ENCODE peak calls at places on chromosomes 1 and 21, in five cellular contexts. S is H9, F is colonic mucosa, B is NT2/D1, Z is IMR-90. M is an unnamed sample.

GRCh38 chr1:85607126-85607912 is 26.8 kb downstream of the CCN1 start:
- DNase-seq in S (peak; percentile 97), F (no peak), B (peak; percentile 95), Z (peak; percentile 100), M (no peak)

GRCh38 chr1:21200767-21201166 is 24.1 kb upstream of the EIF4G3 start:
- DNase-seq in S (no peak), F (no peak), B (no peak), Z (peak; percentile 62), M (no peak)

GRCh38 chr21:32516729-32517649 is 68.3 kb downstream of the TCP10L start:
- DNase-seq in S (no peak), F (no peak), B (no peak), Z (peak; percentile 99), M (no peak)

GRCh38 chr1:77438239-77438913 is 156.6 kb downstream of the AK5 start:
- DNase-seq in S (no peak), F (no peak), B (no peak), Z (peak; percentile 79), M (no peak)

GRCh38 chr21:33878824-33879223 is 36.8 kb downstream of the ATP5PO start:
- DNase-seq in S (no peak), F (no peak), B (no peak), Z (no peak), M (no peak)

GRCh38 chr1:156726549-156727226 is 1.6 kb upstream of the METTL25B start:
- DNase-seq in S (peak; percentile 71), F (peak; percentile 79), B (no peak), Z (peak; percentile 66), M (no peak)

GRCh38 chr1:110408488-110408887 is 994 bp upstream of the LAMTOR5 start:
- DNase-seq in S (no peak), F (no peak), B (no peak), Z (no peak), M (no peak)

GRCh38 chr1:234231061-234231892 is 142.0 kb upstream of the COA6 start:
- DNase-seq in S (peak; percentile 86), F (no peak), B (no peak), Z (no peak), M (no peak)

GRCh38 chr1:220803401-220804201 is 16.9 kb downstream of the MTARC1 start:
- DNase-seq in S (no peak), F (peak; percentile 40), B (no peak), Z (peak; percentile 36), M (no peak)

GRCh38 chr1:86516366-86516765 is 30.5 kb upstream of the CLCA4 start:
- DNase-seq in S (no peak), F (no peak), B (no peak), Z (no peak), M (no peak)

GRCh38 chr1:176785046-176785445 is 322.1 kb downstream of the PAPPA2 start:
- DNase-seq in S (no peak), F (no peak), B (no peak), Z (no peak), M (no peak)

GRCh38 chr1:21520899-21521716 is 11.9 kb downstream of the ALPL start:
- DNase-seq in S (no peak), F (no peak), B (no peak), Z (peak; percentile 71), M (no peak)

GRCh38 chr1:3468236-3469103 is 14.0 kb downstream of the ARHGEF16 start:
- DNase-seq in S (no peak), F (no peak), B (no peak), Z (no peak), M (no peak)

GRCh38 chr1:76942549-76942948 is 75.3 kb downstream of the ST6GALNAC5 start:
- DNase-seq in S (no peak), F (no peak), B (no peak), Z (peak; percentile 76), M (no peak)

GRCh38 chr1:47805020-47805419 is 192.2 kb downstream of the TRABD2B start:
- DNase-seq in S (no peak), F (no peak), B (no peak), Z (no peak), M (no peak)

GRCh38 chr1:201488817-201489581 is 17.9 kb downstream of the CSRP1 start:
- DNase-seq in S (no peak), F (no peak), B (no peak), Z (peak; percentile 96), M (no peak)

GRCh38 chr1:180860535-180860934 is 52.2 kb upstream of the KIAA1614 start:
- DNase-seq in S (no peak), F (no peak), B (no peak), Z (no peak), M (no peak)

GRCh38 chr21:32137266-32137665 is 141.6 kb downstream of the MIS18A start:
- DNase-seq in S (no peak), F (no peak), B (no peak), Z (no peak), M (peak; percentile 10)

GRCh38 chr1:67942269-67942668 is 108.2 kb downstream of the DIRAS3 start:
- DNase-seq in S (no peak), F (no peak), B (no peak), Z (peak; percentile 22), M (no peak)

GRCh38 chr1:214439352-214440119 is 111.9 kb downstream of the PTPN14 start:
- DNase-seq in S (peak; percentile 49), F (peak; percentile 45), B (no peak), Z (peak; percentile 97), M (no peak)

GRCh38 chr1:241896670-241896962 is 48.6 kb downstream of the EXO1 start:
- DNase-seq in S (no peak), F (no peak), B (no peak), Z (no peak), M (no peak)

GRCh38 chr1:21337010-21337437 is 46.8 kb upstream of the ECE1 start:
- DNase-seq in S (no peak), F (no peak), B (no peak), Z (no peak), M (no peak)

GRCh38 chr1:52842643-52843310 is at the start of gene ZYG11A:
- DNase-seq in S (peak; percentile 90), F (peak; percentile 50), B (peak; percentile 87), Z (peak; percentile 77), M (no peak)

DNA sequence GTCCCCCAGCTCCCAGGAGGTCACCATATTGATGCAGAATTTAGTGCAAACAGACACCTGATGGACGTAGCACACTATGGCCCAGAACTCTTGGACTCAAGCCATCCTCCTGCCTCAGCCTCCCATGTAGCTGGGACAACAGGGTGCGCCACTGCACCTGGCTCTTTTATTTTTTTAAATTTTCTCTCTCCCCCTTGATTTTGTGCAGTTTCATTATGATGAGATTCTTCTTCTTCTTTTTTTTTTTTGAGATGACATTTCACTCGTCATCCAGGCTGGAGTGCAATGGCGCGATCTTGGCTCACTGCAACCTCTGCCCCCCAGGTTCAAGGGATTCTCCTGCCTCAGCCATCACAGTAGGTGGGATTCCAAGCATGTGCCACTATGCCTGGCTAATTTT is 63.8 kb downstream of the RPS6KA1 start:
- DNase-seq in S (no peak), F (no peak), B (no peak), Z (no peak), M (no peak)
- H3K9ac ChIP-seq in S (no peak overlapping the region), F (no peak overlapping the region), B (no peak overlapping the region), Z (no peak overlapping the region), M (no peak overlapping the region)

GRCh38 chr1:36151845-36152203 is 2.5 kb upstream of the TRAPPC3 start:
- DNase-seq in S (no peak), F (peak; percentile 49), B (no peak), Z (no peak), M (no peak)

GRCh38 chr1:36149973-36150295 is 648 bp upstream of the TRAPPC3 start:
- DNase-seq in S (no peak), F (no peak), B (no peak), Z (no peak), M (no peak)

GRCh38 chr1:36150296-36151132 is 1.2 kb upstream of the TRAPPC3 start:
- DNase-seq in S (peak; percentile 97), F (peak; percentile 93), B (peak; percentile 91), Z (peak; percentile 95), M (no peak)

GRCh38 chr1:36149237-36149972 is at the start of gene TRAPPC3:
- DNase-seq in S (peak; percentile 100), F (peak; percentile 100), B (peak; percentile 100), Z (peak; percentile 100), M (peak; percentile 97)

DNA sequence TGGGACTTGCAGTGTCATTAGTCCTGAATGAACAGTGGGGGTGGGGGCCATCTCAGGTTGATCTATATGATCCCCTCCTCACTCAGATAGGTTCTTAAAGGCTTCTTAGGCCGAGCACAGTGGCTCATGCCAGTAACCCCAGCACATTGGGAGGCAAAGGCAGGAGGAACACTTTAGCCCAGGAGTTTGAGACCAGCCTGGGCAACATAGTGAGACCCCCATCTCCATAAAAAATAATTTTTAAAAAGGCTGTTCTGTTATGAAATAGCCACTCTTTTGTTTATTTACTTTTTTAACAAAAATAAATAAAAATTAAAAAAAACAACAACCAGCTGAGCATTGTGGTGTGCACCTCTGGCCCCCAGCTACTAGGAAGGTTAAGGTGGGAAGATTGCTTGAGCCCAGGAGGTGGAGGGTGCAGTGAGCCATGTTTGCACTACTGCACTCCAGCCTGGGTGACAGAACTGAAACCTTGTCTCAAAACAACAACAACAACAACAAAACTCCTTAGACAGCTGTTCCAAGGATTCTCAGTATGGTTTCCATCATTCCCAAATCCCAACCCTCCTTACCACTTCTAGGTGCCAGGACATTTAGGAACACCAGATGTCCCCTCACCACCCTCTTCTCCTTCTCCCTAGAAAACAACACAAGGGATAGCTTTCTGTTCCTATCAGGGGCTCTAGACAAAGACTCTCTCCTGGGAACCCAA is 2.0 kb upstream of the TRAPPC3 start:
- DNase-seq in S (no peak), F (no peak), B (no peak), Z (no peak), M (no peak)
- H3K9ac ChIP-seq in S (no peak overlapping the region), F (no peak overlapping the region), B (peak overlapping the region; percentile 27), Z (peak overlapping the region; percentile 58), M (peak overlapping the region; percentile 50)

GRCh38 chr1:119910617-119911016 is 14.3 kb upstream of the ADAM30 start:
- DNase-seq in S (no peak), F (no peak), B (no peak), Z (no peak), M (no peak)
- H3K9ac ChIP-seq in S (no peak overlapping the region), F (no peak overlapping the region), B (no peak overlapping the region), Z (no peak overlapping the region), M (no peak overlapping the region)

GRCh38 chr1:206909167-206909882 is 12.1 kb downstream of the IL24 start:
- DNase-seq in S (peak; percentile 80), F (peak; percentile 84), B (no peak), Z (no peak), M (no peak)
- H3K9ac ChIP-seq in S (peak overlapping the region; percentile 33), F (no peak overlapping the region), B (peak overlapping the region; percentile 62), Z (peak overlapping the region; percentile 24), M (no peak overlapping the region)

DNA sequence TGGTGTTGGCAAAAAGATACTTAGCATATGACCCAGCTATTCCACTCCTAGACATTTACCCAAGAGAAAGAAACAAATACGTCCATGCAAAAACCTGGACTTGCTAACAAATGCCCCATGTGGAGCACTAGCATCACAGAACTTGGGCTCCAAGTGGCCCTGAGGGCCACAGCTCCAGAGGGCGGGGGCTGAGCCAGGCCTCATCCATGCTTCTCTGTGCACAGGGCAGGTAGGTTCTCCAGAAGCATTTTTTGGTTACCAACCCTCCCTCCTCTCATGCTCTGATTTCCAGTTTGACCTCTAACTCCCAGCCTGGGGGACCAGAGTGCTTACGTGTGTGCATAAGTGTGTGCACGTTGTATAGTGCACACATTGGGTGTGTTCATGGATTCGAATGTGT is 2.0 kb downstream of the KRTAP12-2 start:
- DNase-seq in S (no peak), F (no peak), B (no peak), Z (no peak), M (no peak)
- H3K9ac ChIP-seq in S (no peak overlapping the region), F (no peak overlapping the region), B (no peak overlapping the region), Z (no peak overlapping the region), M (no peak overlapping the region)